ENCODE peak calls at places on chromosome 10, in four cellular contexts. A is lower leg skin, H is GM12891, R is transverse colon. W is an unnamed sample.

GRCh38 chr10:22252286-22252800 is 34.5 kb upstream of the EBLN1 start:
- DNase-seq in H (peak), R (peak), A (peak), W (peak)

GRCh38 chr10:123402656-123403055 is 248.5 kb downstream of the BUB3 start:
- DNase-seq in H (peak), R (peak), A (no peak), W (no peak)

GRCh38 chr10:82574081-82574480 is 699.1 kb downstream of the NRG3 start:
- DNase-seq in H (no peak), R (no peak), A (no peak), W (no peak)

GRCh38 chr10:97676770-97677581 is 10.1 kb downstream of the AVPI1 start:
- DNase-seq in R (peak), H (peak), A (no peak), W (peak)

GRCh38 chr10:118259288-118259906 is 82.7 kb downstream of the FAM204A start:
- DNase-seq in H (no peak), R (peak), A (no peak), W (peak)

GRCh38 chr10:133150656-133151055 is 9.4 kb upstream of the KNDC1 start:
- DNase-seq in R (no peak), A (no peak), H (no peak), W (no peak)

GRCh38 chr10:76649271-76649670 is 988.3 kb downstream of the KCNMA1 start:
- DNase-seq in R (no peak), H (no peak), A (no peak), W (no peak)

GRCh38 chr10:24625778-24626177 is 97.9 kb downstream of the ARHGAP21 start:
- DNase-seq in R (peak), A (no peak), H (no peak), W (no peak)

GRCh38 chr10:127262606-127263005 is 66.2 kb upstream of the INSYN2A start:
- DNase-seq in A (no peak), R (no peak), H (no peak), W (no peak)

GRCh38 chr10:88033380-88033779 is 170.0 kb downstream of the PTEN start:
- DNase-seq in H (no peak), A (no peak), R (no peak), W (no peak)
- TF ChIP-seq POLR2A in H (no peak), A (no peak), R (no peak), W (no peak)

DNA sequence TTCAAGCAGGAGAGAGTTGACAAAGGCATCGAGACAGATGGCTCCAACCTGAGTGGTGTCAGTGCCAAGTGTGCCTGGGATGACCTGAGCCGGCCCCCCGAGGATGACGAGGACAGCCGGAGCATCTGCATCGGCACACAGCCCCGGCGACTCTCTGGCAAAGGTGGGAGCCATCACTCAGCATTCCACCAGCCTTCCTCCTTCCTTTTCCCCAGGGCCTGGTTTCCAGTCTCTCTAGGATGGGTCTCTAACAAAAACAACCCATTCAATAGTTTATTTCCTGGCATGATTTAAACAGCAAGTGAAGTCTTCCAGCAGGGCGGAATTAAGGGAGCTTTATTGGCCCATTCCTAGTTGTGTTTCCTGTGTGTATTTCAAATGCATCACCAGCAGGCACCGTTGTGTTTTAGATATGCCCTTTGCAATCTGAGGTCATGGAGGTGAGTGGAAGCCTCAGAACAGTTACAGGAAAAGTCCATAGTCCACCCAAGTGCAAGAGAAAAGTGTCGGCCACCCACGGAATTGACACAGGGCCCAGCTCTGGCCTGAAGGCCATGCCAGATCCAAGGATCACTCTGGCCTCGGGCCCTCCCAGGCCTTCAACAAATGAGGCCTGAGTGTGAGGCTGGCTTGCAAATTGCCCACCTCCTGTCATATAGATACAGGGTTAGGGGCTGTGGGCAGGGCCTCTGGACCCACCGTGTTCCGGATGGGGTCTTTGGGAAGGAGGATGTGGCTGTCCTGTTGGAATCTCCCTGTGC is 47.0 kb upstream of the TRIM8 start:
- DNase-seq in A (no peak), R (no peak), H (no peak), W (no peak)
- TF ChIP-seq POLR2A in A (no peak), R (no peak), H (no peak), W (no peak)

DNA sequence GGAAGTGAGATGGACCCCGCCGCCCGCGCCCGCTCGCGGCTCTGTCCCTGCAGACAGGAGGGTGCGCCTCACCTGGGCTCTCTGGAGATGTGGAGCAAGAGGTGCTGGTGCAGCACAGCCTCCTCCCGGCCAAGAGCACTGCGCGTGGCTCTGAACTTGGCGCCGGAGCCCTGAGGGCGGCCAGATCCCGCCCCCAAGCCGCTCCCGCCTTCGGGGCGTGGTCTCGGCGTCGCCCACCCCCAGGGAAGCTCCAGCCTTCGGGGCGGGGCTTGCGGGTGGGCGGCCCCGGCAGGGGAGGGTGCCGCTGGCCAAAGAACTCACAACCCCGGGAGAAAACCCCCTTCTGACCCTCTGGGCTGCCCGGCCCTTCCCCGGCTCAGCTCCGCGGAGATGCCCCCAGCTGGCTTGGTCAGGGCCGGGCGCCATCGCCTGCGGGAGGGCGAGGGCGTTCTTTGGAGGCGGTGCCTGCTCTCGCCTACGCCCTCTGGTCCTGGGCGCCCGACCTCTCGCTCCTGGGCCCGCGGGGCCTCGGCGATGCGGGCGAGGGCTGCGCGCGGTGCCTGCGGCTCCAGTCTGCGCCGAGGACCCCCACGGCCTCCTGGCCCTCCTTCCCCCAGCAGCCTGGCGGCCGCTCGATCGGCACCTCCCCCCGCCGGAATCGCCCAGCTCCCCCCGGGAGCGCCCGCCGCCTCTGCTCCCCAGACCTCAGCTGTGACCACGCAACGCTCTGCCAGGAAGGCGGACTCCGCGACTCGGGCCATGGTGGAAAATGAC is at the start of gene ZNF488:
- DNase-seq in R (peak), A (peak), H (peak), W (peak)
- TF ChIP-seq POLR2A in R (no peak), A (no peak), H (no peak), W (no peak)

GRCh38 chr10:95516774-95517373 is 44.3 kb downstream of the SORBS1 start:
- DNase-seq in H (no peak), R (no peak), A (no peak), W (peak)

GRCh38 chr10:95513941-95514392 is 47.2 kb downstream of the SORBS1 start:
- DNase-seq in A (no peak), R (no peak), H (no peak), W (no peak)

GRCh38 chr10:95519132-95519487 is 42.1 kb downstream of the SORBS1 start:
- DNase-seq in H (no peak), A (no peak), R (no peak), W (no peak)

GRCh38 chr10:95518455-95519131 is 42.6 kb downstream of the SORBS1 start:
- DNase-seq in H (no peak), A (no peak), R (no peak), W (peak)

GRCh38 chr10:95517536-95518454 is 43.4 kb downstream of the SORBS1 start:
- DNase-seq in A (no peak), R (no peak), H (no peak), W (peak)
- TF ChIP-seq POLR2A in A (no peak), R (no peak), H (no peak), W (no peak)

DNA sequence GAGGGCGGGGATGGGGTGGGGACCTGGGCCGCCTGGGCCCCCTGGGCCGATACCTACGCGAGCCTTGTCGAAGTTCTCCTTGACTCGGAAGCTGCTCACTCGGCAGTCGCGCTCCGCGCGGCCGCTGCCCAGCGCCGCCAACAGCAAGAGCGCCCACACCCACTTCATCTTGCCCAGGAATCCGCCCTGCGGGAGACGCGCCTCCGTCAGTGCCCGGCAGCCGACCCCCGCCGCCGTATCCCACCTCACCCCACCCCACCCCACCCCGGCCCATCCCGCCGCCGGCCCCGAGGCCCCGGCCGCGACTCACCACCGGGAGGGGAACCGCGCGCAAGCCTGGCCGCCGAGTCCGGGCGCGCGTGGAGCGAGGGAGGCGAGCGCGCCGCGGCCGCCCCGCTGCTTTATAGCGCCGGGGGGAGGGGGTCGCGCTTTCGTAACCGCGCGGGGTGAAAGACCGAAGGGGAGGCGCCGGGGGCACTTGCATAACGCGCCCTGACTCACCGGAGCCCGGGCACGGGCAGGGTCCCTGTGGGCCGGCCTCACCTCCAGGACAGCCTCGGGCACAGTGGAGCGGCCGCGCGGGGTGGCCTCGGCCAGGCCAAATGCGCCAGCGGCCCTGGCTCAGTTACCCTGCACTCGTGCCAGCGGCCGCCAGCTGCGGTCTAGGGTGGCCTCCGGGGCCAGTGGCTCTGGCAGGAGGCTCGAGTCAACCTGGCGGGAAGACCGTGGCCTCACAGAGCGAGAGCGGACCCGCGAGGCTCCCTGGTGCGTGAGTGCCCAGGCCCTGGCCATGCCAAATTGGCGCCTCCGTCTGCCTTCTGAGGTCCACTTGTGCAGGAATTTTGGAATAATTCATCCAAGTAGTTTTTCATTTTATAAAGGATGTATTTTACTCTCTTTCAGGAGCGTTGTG is at the start of gene RBP4:
- DNase-seq in R (no peak), A (no peak), H (no peak), W (no peak)
- TF ChIP-seq POLR2A in R (no peak), A (no peak), H (no peak), W (no peak)